ENCODE peak calls at places on chromosome 5, in nine cellular contexts. One of them, this sample, is unnamed.

GRCh38 chr5:175337680-175338079 is 106.3 kb downstream of the DRD1 start:
- DNase-seq in small intestine: no peak
- DNase-seq in naive B cell: no peak
- DNase-seq in anterior cingulate cortex: no peak
- DNase-seq in spleen: no peak
- DNase-seq in hippocampal formation: no peak
- DNase-seq in HFF-Myc: no peak
- DNase-seq in effector memory CD8-positive, alpha-beta T cell: no peak
- DNase-seq in left ventricle myocardium superior: no peak
- DNase-seq in this sample: no peak

GRCh38 chr5:97165726-97166125 is 17.3 kb downstream of the RIOK2 start:
- DNase-seq in small intestine: peak; percentile 90
- DNase-seq in naive B cell: no peak
- DNase-seq in anterior cingulate cortex: no peak
- DNase-seq in spleen: no peak
- DNase-seq in hippocampal formation: no peak
- DNase-seq in HFF-Myc: no peak
- DNase-seq in effector memory CD8-positive, alpha-beta T cell: no peak
- DNase-seq in left ventricle myocardium superior: no peak
- DNase-seq in this sample: no peak

GRCh38 chr5:32225445-32225844 is 51.3 kb upstream of the GOLPH3 start:
- DNase-seq in small intestine: no peak
- DNase-seq in naive B cell: no peak
- DNase-seq in anterior cingulate cortex: no peak
- DNase-seq in spleen: no peak
- DNase-seq in hippocampal formation: no peak
- DNase-seq in HFF-Myc: peak; percentile 88
- DNase-seq in effector memory CD8-positive, alpha-beta T cell: no peak
- DNase-seq in left ventricle myocardium superior: no peak
- DNase-seq in this sample: no peak

GRCh38 chr5:83414601-83415000 is 56.9 kb upstream of the VCAN start:
- DNase-seq in small intestine: no peak
- DNase-seq in naive B cell: no peak
- DNase-seq in anterior cingulate cortex: no peak
- DNase-seq in spleen: no peak
- DNase-seq in hippocampal formation: no peak
- DNase-seq in HFF-Myc: no peak
- DNase-seq in effector memory CD8-positive, alpha-beta T cell: no peak
- DNase-seq in left ventricle myocardium superior: no peak
- DNase-seq in this sample: no peak

GRCh38 chr5:135490245-135491037 is 38.3 kb upstream of the TIFAB start:
- DNase-seq in small intestine: no peak
- DNase-seq in naive B cell: no peak
- DNase-seq in anterior cingulate cortex: no peak
- DNase-seq in spleen: no peak
- DNase-seq in hippocampal formation: no peak
- DNase-seq in HFF-Myc: no peak
- DNase-seq in effector memory CD8-positive, alpha-beta T cell: no peak
- DNase-seq in left ventricle myocardium superior: no peak
- DNase-seq in this sample: no peak

GRCh38 chr5:110356687-110357086 is 369.8 kb downstream of the TMEM232 start:
- DNase-seq in small intestine: no peak
- DNase-seq in naive B cell: no peak
- DNase-seq in anterior cingulate cortex: no peak
- DNase-seq in spleen: no peak
- DNase-seq in hippocampal formation: no peak
- DNase-seq in HFF-Myc: no peak
- DNase-seq in effector memory CD8-positive, alpha-beta T cell: no peak
- DNase-seq in left ventricle myocardium superior: no peak
- DNase-seq in this sample: no peak

GRCh38 chr5:129852747-129853352 is 51.4 kb upstream of the CHSY3 start:
- DNase-seq in small intestine: peak; percentile 68
- DNase-seq in naive B cell: peak; percentile 21
- DNase-seq in anterior cingulate cortex: peak; percentile 40
- DNase-seq in spleen: peak; percentile 89
- DNase-seq in hippocampal formation: peak; percentile 78
- DNase-seq in HFF-Myc: peak; percentile 59
- DNase-seq in effector memory CD8-positive, alpha-beta T cell: peak; percentile 45
- DNase-seq in left ventricle myocardium superior: peak; percentile 85
- DNase-seq in this sample: peak; percentile 67

GRCh38 chr5:175279506-175279905 is 164.5 kb downstream of the DRD1 start:
- DNase-seq in small intestine: no peak
- DNase-seq in naive B cell: no peak
- DNase-seq in anterior cingulate cortex: no peak
- DNase-seq in spleen: no peak
- DNase-seq in hippocampal formation: no peak
- DNase-seq in HFF-Myc: no peak
- DNase-seq in effector memory CD8-positive, alpha-beta T cell: no peak
- DNase-seq in left ventricle myocardium superior: no peak
- DNase-seq in this sample: no peak

GRCh38 chr5:67287795-67288194 is 91.2 kb upstream of the CD180 start:
- DNase-seq in small intestine: no peak
- DNase-seq in naive B cell: no peak
- DNase-seq in anterior cingulate cortex: no peak
- DNase-seq in spleen: no peak
- DNase-seq in hippocampal formation: no peak
- DNase-seq in HFF-Myc: no peak
- DNase-seq in effector memory CD8-positive, alpha-beta T cell: no peak
- DNase-seq in left ventricle myocardium superior: no peak
- DNase-seq in this sample: no peak

GRCh38 chr5:6279607-6280006 is 98.7 kb downstream of the MED10 start:
- DNase-seq in small intestine: no peak
- DNase-seq in naive B cell: no peak
- DNase-seq in anterior cingulate cortex: peak; percentile 17
- DNase-seq in spleen: no peak
- DNase-seq in hippocampal formation: peak; percentile 25
- DNase-seq in HFF-Myc: no peak
- DNase-seq in effector memory CD8-positive, alpha-beta T cell: no peak
- DNase-seq in left ventricle myocardium superior: no peak
- DNase-seq in this sample: no peak

GRCh38 chr5:101035425-101035824 is 132.3 kb upstream of the ST8SIA4 start:
- DNase-seq in small intestine: no peak
- DNase-seq in naive B cell: no peak
- DNase-seq in anterior cingulate cortex: no peak
- DNase-seq in spleen: no peak
- DNase-seq in hippocampal formation: no peak
- DNase-seq in HFF-Myc: no peak
- DNase-seq in effector memory CD8-positive, alpha-beta T cell: no peak
- DNase-seq in left ventricle myocardium superior: no peak
- DNase-seq in this sample: no peak